ENCODE peak calls at places on chromosomes 2 and 18, in six cellular contexts. F is right cardiac atrium, C is IMR-90, D is heart right ventricle, J is Karpas-422, M is ovary. H is an unnamed sample.

GRCh38 chr2:231299267-231299666 is 96.2 kb upstream of the B3GNT7 start:
- DNase-seq in D (no peak), J (peak; percentile 65), F (no peak), M (no peak), C (no peak), H (no peak)

GRCh38 chr18:49788327-49788908 is 24.9 kb downstream of the ACAA2 start:
- DNase-seq in M (no peak), C (peak; percentile 43), J (no peak), D (no peak), F (no peak), H (no peak)

GRCh38 chr2:212882626-212883025 is 268.8 kb downstream of the IKZF2 start:
- DNase-seq in D (no peak), M (no peak), J (no peak), C (no peak), F (no peak), H (no peak)

GRCh38 chr18:31572368-31572767 is 19.3 kb upstream of the TTR start:
- DNase-seq in J (no peak), F (no peak), M (no peak), D (no peak), C (no peak), H (no peak)

GRCh38 chr18:36610716-36611115 is 218.1 kb downstream of the TPGS2 start:
- DNase-seq in J (no peak), C (no peak), D (no peak), F (no peak), M (no peak), H (no peak)

GRCh38 chr18:24560511-24560981 is 100.1 kb downstream of the HRH4 start:
- DNase-seq in M (no peak), D (no peak), F (no peak), J (no peak), C (no peak), H (no peak)

GRCh38 chr2:127174977-127175376 is 45.1 kb downstream of the CYP27C1 start:
- DNase-seq in C (peak; percentile 31), F (peak; percentile 78), D (no peak), M (peak; percentile 75), J (no peak), H (no peak)

GRCh38 chr2:222479855-222480254 is 55.5 kb downstream of the SGPP2 start:
- DNase-seq in F (no peak), M (no peak), J (no peak), D (no peak), C (no peak), H (no peak)

GRCh38 chr2:79717364-79718007 is 204.6 kb downstream of the CTNNA2 start:
- DNase-seq in J (no peak), D (no peak), M (no peak), F (no peak), C (peak; percentile 83), H (no peak)

GRCh38 chr2:45653584-45653983 is 2.1 kb downstream of the PRKCE start:
- DNase-seq in M (no peak), C (no peak), F (no peak), D (no peak), J (peak; percentile 64), H (no peak)
- H3K27me3 ChIP-seq in M (no peaks in the 10 kb centered on the region), C (no peaks in the 10 kb centered on the region), F (no peaks in the 10 kb centered on the region), D (no peaks in the 10 kb centered on the region), J (no peaks in the 10 kb centered on the region), H (no peaks in the 10 kb centered on the region)

DNA sequence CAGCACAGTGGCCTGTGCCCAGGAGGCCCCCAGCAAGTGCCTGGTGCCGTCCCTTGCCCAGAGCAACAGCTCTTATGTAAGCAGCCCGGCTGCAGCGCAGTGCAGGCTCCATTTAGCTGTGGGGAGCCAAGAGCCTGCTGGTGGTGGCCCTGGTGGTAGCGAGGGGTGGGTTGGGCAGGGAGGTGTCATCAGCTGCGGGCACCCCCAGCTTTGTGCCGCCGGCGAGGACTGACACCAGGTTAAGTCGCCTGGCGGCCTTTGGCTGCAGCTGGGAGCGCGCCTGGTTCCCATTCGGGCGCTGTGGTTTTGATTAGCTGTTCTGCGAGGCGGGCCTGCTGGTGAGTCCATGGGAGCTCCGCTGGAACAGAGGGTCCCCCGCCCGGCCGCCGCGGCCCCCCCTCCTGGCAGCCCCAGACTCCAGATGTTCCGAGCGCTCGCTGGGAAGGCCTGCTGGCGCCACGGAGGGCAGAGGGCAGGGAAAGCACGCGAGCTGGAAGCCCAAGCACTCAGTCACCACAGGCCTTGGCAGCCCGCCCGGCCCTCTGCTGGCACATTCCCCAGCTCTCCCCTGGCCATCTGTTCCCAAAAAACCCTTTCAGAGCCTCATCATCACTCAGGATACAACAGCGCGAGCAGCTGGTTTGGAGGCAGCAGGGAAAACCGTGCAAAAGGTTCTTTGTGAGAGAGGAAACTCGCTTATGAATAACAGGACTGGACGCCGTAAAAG is 18.4 kb downstream of the ATOH8 start:
- DNase-seq in C (peak; percentile 100), J (no peak), F (peak; percentile 100), D (peak; percentile 98), M (peak; percentile 100), H (no peak)
- H3K4me1 ChIP-seq in C (peaks cover 46% of the 10 kb centered on the region), J (no peaks in the 10 kb centered on the region), F (peaks cover 70% of the 10 kb centered on the region), D (peaks cover 96% of the 10 kb centered on the region), M (peaks cover 53% of the 10 kb centered on the region), H (no peaks in the 10 kb centered on the region)

DNA sequence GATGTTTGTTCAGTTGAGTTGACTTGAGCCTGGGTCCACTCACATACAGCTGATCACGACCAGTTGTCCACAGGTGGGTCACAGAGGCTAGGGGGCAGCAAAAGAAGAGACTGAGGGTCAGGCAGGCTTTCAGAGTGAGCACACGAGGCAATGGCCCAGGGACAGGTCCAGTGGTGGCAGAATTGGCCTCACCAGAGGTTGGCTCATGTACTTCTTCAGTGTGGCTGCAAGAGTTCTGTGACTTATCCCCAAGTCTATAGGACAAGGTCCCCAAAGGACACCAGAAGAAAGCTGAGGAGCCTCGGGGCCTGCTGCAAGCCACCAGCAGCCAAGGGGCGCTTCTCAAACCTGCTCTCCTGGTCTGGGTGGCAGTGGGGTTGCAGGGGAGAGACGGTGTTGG is 219.8 kb downstream of the TFCP2L1 start:
- DNase-seq in J (no peak), F (no peak), D (no peak), M (no peak), C (no peak), H (no peak)
- H3K27me3 ChIP-seq in J (no peaks in the 10 kb centered on the region), F (no peaks in the 10 kb centered on the region), D (no peaks in the 10 kb centered on the region), M (no peaks in the 10 kb centered on the region), C (peaks cover 83% of the 10 kb centered on the region), H (no peaks in the 10 kb centered on the region)

GRCh38 chr2:42927334-42928160 is 135.2 kb upstream of the HAAO start:
- DNase-seq in M (peak; percentile 61), C (peak; percentile 31), D (peak; percentile 84), J (no peak), F (peak; percentile 74), H (no peak)
- H3K4me1 ChIP-seq in M (peaks cover 75% of the 10 kb centered on the region), C (peaks cover 70% of the 10 kb centered on the region), D (peaks cover 100% of the 10 kb centered on the region), J (no peaks in the 10 kb centered on the region), F (peaks cover 69% of the 10 kb centered on the region), H (no peaks in the 10 kb centered on the region)

GRCh38 chr2:204000446-204000845 is 63.9 kb downstream of the ICOS start:
- DNase-seq in C (no peak), M (no peak), F (no peak), D (no peak), J (no peak), H (no peak)

GRCh38 chr2:204005940-204006721 is 69.6 kb downstream of the ICOS start:
- DNase-seq in D (no peak), M (no peak), C (no peak), J (no peak), F (no peak), H (no peak)

GRCh38 chr2:204003276-204003985 is 66.9 kb downstream of the ICOS start:
- DNase-seq in F (no peak), C (no peak), M (no peak), D (no peak), J (no peak), H (no peak)

GRCh38 chr2:204008352-204008751 is 71.8 kb downstream of the ICOS start:
- DNase-seq in C (no peak), F (no peak), M (no peak), D (no peak), J (no peak), H (no peak)

DNA sequence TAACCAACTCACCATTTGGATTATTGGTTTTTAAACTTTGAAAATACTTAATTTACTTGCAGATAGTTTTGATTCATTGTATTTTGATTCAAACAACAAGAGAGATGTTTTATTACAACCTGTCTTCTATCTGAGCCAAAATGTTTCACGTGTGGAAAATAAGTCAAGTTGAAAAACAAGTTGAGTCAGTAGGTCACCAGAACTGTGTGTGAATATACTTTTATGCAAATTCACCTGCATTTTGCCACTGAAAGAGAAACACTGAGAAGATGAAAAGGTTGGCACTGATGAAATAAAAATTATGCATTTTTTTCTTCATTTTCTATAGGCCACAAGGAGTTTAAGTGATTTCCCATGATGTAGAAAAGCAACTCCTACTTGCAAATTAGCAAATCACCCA is 68.3 kb downstream of the ICOS start:
- DNase-seq in M (no peak), J (no peak), F (no peak), C (no peak), D (no peak), H (no peak)
- H3K27me3 ChIP-seq in M (no peaks in the 10 kb centered on the region), J (no peaks in the 10 kb centered on the region), F (no peaks in the 10 kb centered on the region), C (peaks cover 1% of the 10 kb centered on the region), D (no peaks in the 10 kb centered on the region), H (no peaks in the 10 kb centered on the region)

DNA sequence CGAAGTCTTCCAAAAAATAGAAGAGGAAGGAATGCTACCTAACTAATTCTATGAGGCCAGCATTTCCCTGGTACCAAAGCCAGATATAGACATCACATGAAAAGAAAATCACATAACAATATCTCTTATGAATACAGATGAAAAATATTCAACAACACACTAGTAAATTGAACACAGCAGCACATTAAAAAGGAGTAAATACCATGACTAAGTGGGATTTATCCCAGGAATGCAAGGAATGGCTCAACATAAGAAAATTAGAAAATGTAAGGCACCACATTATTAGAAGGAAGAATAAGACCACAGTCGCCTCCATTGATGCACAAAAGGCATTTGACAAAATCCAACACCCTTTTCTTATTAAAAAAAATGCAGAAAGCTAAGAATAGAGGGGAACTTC is 133.9 kb downstream of the TTC32 start:
- DNase-seq in F (no peak), J (no peak), M (no peak), C (peak; percentile 28), D (no peak), H (no peak)
- H3K4me1 ChIP-seq in F (no peaks in the 10 kb centered on the region), J (peaks cover 19% of the 10 kb centered on the region), M (no peaks in the 10 kb centered on the region), C (peaks cover 13% of the 10 kb centered on the region), D (no peaks in the 10 kb centered on the region), H (no peaks in the 10 kb centered on the region)

H was measured in CD4-positive, alpha-beta memory T cell.